ENCODE peak calls at places on chromosomes 13 and 19, in six cellular contexts. One of them, this sample, is unnamed.

GRCh38 chr19:29524201-29524911 is 1.4 kb upstream of the VSTM2B start:
- DNase-seq in GM12878: no peak
- DNase-seq in HepG2: no peak
- DNase-seq in H1: no peak
- DNase-seq in K562: no peak
- DNase-seq in GM12891: no peak
- DNase-seq in this sample: no peak

GRCh38 chr13:22229916-22230315 is 559.0 kb downstream of the FGF9 start:
- DNase-seq in GM12878: no peak
- DNase-seq in HepG2: no peak
- DNase-seq in K562: no peak
- DNase-seq in H1: no peak
- DNase-seq in GM12891: no peak
- DNase-seq in this sample: no peak

GRCh38 chr13:112452380-112453206 is 76.4 kb downstream of the SPACA7 start:
- DNase-seq in K562: no peak
- DNase-seq in GM12891: no peak
- DNase-seq in GM12878: no peak
- DNase-seq in HepG2: no peak
- DNase-seq in H1: no peak
- DNase-seq in this sample: no peak

GRCh38 chr13:21936674-21937073 is 265.8 kb downstream of the FGF9 start:
- DNase-seq in GM12891: no peak
- DNase-seq in HepG2: no peak
- DNase-seq in GM12878: no peak
- DNase-seq in H1: no peak
- DNase-seq in K562: no peak
- DNase-seq in this sample: no peak

GRCh38 chr13:30103161-30103858 is 204.0 kb downstream of the KATNAL1 start:
- DNase-seq in K562: no peak
- DNase-seq in H1: no peak
- DNase-seq in GM12891: no peak
- DNase-seq in GM12878: no peak
- DNase-seq in HepG2: no peak
- DNase-seq in this sample: no peak

GRCh38 chr13:60043262-60043661 is 120.5 kb downstream of the DIAPH3 start:
- DNase-seq in H1: no peak
- DNase-seq in K562: no peak
- DNase-seq in GM12891: no peak
- DNase-seq in GM12878: no peak
- DNase-seq in HepG2: no peak
- DNase-seq in this sample: no peak

GRCh38 chr19:15534957-15535864 is 26.9 kb downstream of the CYP4F22 start:
- DNase-seq in GM12878: no peak
- DNase-seq in GM12891: no peak
- DNase-seq in K562: no peak
- DNase-seq in HepG2: no peak
- DNase-seq in H1: no peak
- DNase-seq in this sample: no peak

GRCh38 chr13:27171244-27171829 is at the start of gene USP12:
- DNase-seq in GM12878: no peak
- DNase-seq in H1: no peak
- DNase-seq in HepG2: no peak
- DNase-seq in K562: peak; percentile 63
- DNase-seq in GM12891: peak; percentile 6
- DNase-seq in this sample: peak; percentile 11

GRCh38 chr19:40273469-40274360 is 11.4 kb downstream of the AKT2 start:
- DNase-seq in K562: peak; percentile 22
- DNase-seq in GM12878: no peak
- DNase-seq in GM12891: no peak
- DNase-seq in HepG2: no peak
- DNase-seq in H1: no peak
- DNase-seq in this sample: no peak

GRCh38 chr13:40665061-40665753 is 1.2 kb downstream of the FOXO1 start:
- DNase-seq in K562: peak; percentile 36
- DNase-seq in HepG2: no peak
- DNase-seq in H1: no peak
- DNase-seq in GM12891: peak; percentile 13
- DNase-seq in GM12878: no peak
- DNase-seq in this sample: no peak

GRCh38 chr13:113078895-113079720 is 26.5 kb upstream of the F7 start:
- DNase-seq in GM12891: no peak
- DNase-seq in HepG2: no peak
- DNase-seq in GM12878: no peak
- DNase-seq in K562: no peak
- DNase-seq in H1: no peak
- DNase-seq in this sample: no peak

GRCh38 chr13:88526853-88527215 is 855.7 kb downstream of the SLITRK5 start:
- DNase-seq in GM12891: no peak
- DNase-seq in GM12878: no peak
- DNase-seq in H1: no peak
- DNase-seq in K562: no peak
- DNase-seq in HepG2: no peak
- DNase-seq in this sample: no peak

GRCh38 chr19:55273978-55274707 is 5.8 kb downstream of the HSPBP1 start:
- DNase-seq in K562: no peak
- DNase-seq in HepG2: no peak
- DNase-seq in GM12891: no peak
- DNase-seq in GM12878: no peak
- DNase-seq in H1: no peak
- DNase-seq in this sample: no peak

GRCh38 chr13:110380359-110381028 is 73.4 kb downstream of the COL4A2 start:
- DNase-seq in H1: no peak
- DNase-seq in K562: no peak
- DNase-seq in HepG2: no peak
- DNase-seq in GM12878: no peak
- DNase-seq in GM12891: no peak
- DNase-seq in this sample: no peak

GRCh38 chr13:99272481-99272880 is 14.3 kb upstream of the GPR18 start:
- DNase-seq in H1: no peak
- DNase-seq in HepG2: no peak
- DNase-seq in K562: no peak
- DNase-seq in GM12891: no peak
- DNase-seq in GM12878: no peak
- DNase-seq in this sample: no peak

GRCh38 chr13:110583178-110583865 is 21.8 kb upstream of the RAB20 start:
- DNase-seq in HepG2: no peak
- DNase-seq in K562: no peak
- DNase-seq in H1: no peak
- DNase-seq in GM12891: no peak
- DNase-seq in GM12878: no peak
- DNase-seq in this sample: no peak

GRCh38 chr13:110625771-110626321 is 10.5 kb downstream of the NAXD start:
- DNase-seq in HepG2: no peak
- DNase-seq in H1: no peak
- DNase-seq in GM12891: no peak
- DNase-seq in GM12878: no peak
- DNase-seq in K562: no peak
- DNase-seq in this sample: peak; percentile 17

GRCh38 chr13:36536546-36536945 is 104.3 kb downstream of the CCNA1 start:
- DNase-seq in H1: no peak
- DNase-seq in GM12891: no peak
- DNase-seq in GM12878: no peak
- DNase-seq in K562: no peak
- DNase-seq in HepG2: no peak
- DNase-seq in this sample: no peak

GRCh38 chr19:27793128-27793643 is 1419.8 kb downstream of the UQCRFS1 start:
- DNase-seq in GM12878: peak; percentile 61
- DNase-seq in HepG2: peak; percentile 87
- DNase-seq in K562: peak; percentile 78
- DNase-seq in H1: peak; percentile 83
- DNase-seq in GM12891: peak; percentile 32
- DNase-seq in this sample: peak; percentile 39

GRCh38 chr13:76635232-76636021 is 250.8 kb downstream of the KCTD12 start:
- DNase-seq in H1: no peak
- DNase-seq in GM12878: no peak
- DNase-seq in GM12891: no peak
- DNase-seq in HepG2: no peak
- DNase-seq in K562: no peak
- DNase-seq in this sample: no peak

GRCh38 chr19:39082745-39083598 is 1.2 kb upstream of the ACP7 start:
- DNase-seq in H1: no peak
- DNase-seq in GM12891: no peak
- DNase-seq in HepG2: no peak
- DNase-seq in K562: no peak
- DNase-seq in GM12878: no peak
- DNase-seq in this sample: no peak

GRCh38 chr19:50199254-50199545 is 4.2 kb upstream of the MYH14 start:
- DNase-seq in HepG2: no peak
- DNase-seq in K562: no peak
- DNase-seq in GM12891: no peak
- DNase-seq in H1: no peak
- DNase-seq in GM12878: no peak
- DNase-seq in this sample: no peak

GRCh38 chr13:21074601-21075302 is 13.4 kb upstream of the LATS2 start:
- DNase-seq in GM12878: no peak
- DNase-seq in HepG2: no peak
- DNase-seq in H1: no peak
- DNase-seq in K562: no peak
- DNase-seq in GM12891: peak; percentile 31
- DNase-seq in this sample: no peak

GRCh38 chr19:34365463-34366401 is 736 bp downstream of the GPI start:
- DNase-seq in H1: no peak
- DNase-seq in GM12878: no peak
- DNase-seq in GM12891: peak; percentile 25
- DNase-seq in HepG2: no peak
- DNase-seq in K562: peak; percentile 63
- DNase-seq in this sample: peak; percentile 31

GRCh38 chr13:44294868-44295267 is 78.8 kb upstream of the SERP2 start:
- DNase-seq in H1: no peak
- DNase-seq in GM12891: no peak
- DNase-seq in GM12878: no peak
- DNase-seq in K562: no peak
- DNase-seq in HepG2: no peak
- DNase-seq in this sample: no peak

GRCh38 chr13:21638319-21639282 is 32.3 kb upstream of the FGF9 start:
- DNase-seq in HepG2: no peak
- DNase-seq in K562: peak; percentile 14
- DNase-seq in GM12878: no peak
- DNase-seq in GM12891: no peak
- DNase-seq in H1: no peak
- DNase-seq in this sample: no peak

GRCh38 chr19:19528721-19529490 is at the start of gene YJEFN3:
- DNase-seq in K562: no peak
- DNase-seq in GM12891: no peak
- DNase-seq in HepG2: no peak
- DNase-seq in GM12878: no peak
- DNase-seq in H1: no peak
- DNase-seq in this sample: no peak

GRCh38 chr19:58218899-58219298 is 9.8 kb upstream of the ZNF544 start:
- DNase-seq in GM12891: no peak
- DNase-seq in GM12878: no peak
- DNase-seq in HepG2: peak; percentile 8
- DNase-seq in H1: no peak
- DNase-seq in K562: peak; percentile 35
- DNase-seq in this sample: no peak

GRCh38 chr19:12065100-12065538 is 588 bp downstream of the ZNF844 start:
- DNase-seq in H1: no peak
- DNase-seq in GM12891: no peak
- DNase-seq in GM12878: no peak
- DNase-seq in K562: no peak
- DNase-seq in HepG2: no peak
- DNase-seq in this sample: no peak
- TF ChIP-seq TAF1 in H1: no peak
- TF ChIP-seq TAF1 in GM12891: no peak
- TF ChIP-seq TAF1 in GM12878: no peak
- TF ChIP-seq TAF1 in K562: no peak
- TF ChIP-seq TAF1 in HepG2: no peak
- TF ChIP-seq TAF1 in this sample: no peak

GRCh38 chr19:9584073-9584833 is at the start of gene ZNF121:
- DNase-seq in GM12878: peak; percentile 61
- DNase-seq in H1: peak; percentile 56
- DNase-seq in GM12891: peak; percentile 61
- DNase-seq in HepG2: peak; percentile 77
- DNase-seq in K562: peak; percentile 85
- DNase-seq in this sample: peak; percentile 54
- TF ChIP-seq POLR2A in GM12878: peak; percentile 98
- TF ChIP-seq POLR2A in H1: peak; percentile 96
- TF ChIP-seq POLR2A in GM12891: peak; percentile 97
- TF ChIP-seq POLR2A in HepG2: peak; percentile 95
- TF ChIP-seq POLR2A in K562: peak; percentile 96
- TF ChIP-seq POLR2A in this sample: peak; percentile 97

GRCh38 chr19:45218426-45218825 is 26.8 kb downstream of the EXOC3L2 start:
- DNase-seq in HepG2: no peak
- DNase-seq in K562: no peak
- DNase-seq in H1: no peak
- DNase-seq in GM12891: no peak
- DNase-seq in GM12878: no peak
- DNase-seq in this sample: no peak

GRCh38 chr19:45224645-45225044 is 20.6 kb downstream of the EXOC3L2 start:
- DNase-seq in K562: no peak
- DNase-seq in GM12878: no peak
- DNase-seq in H1: no peak
- DNase-seq in GM12891: no peak
- DNase-seq in HepG2: no peak
- DNase-seq in this sample: no peak

GRCh38 chr19:45222724-45223123 is 22.5 kb downstream of the EXOC3L2 start:
- DNase-seq in HepG2: no peak
- DNase-seq in H1: no peak
- DNase-seq in GM12891: no peak
- DNase-seq in GM12878: no peak
- DNase-seq in K562: no peak
- DNase-seq in this sample: no peak

GRCh38 chr19:45218887-45219780 is 26.1 kb downstream of the EXOC3L2 start:
- DNase-seq in HepG2: no peak
- DNase-seq in GM12891: no peak
- DNase-seq in GM12878: no peak
- DNase-seq in H1: no peak
- DNase-seq in K562: no peak
- DNase-seq in this sample: no peak

DNA sequence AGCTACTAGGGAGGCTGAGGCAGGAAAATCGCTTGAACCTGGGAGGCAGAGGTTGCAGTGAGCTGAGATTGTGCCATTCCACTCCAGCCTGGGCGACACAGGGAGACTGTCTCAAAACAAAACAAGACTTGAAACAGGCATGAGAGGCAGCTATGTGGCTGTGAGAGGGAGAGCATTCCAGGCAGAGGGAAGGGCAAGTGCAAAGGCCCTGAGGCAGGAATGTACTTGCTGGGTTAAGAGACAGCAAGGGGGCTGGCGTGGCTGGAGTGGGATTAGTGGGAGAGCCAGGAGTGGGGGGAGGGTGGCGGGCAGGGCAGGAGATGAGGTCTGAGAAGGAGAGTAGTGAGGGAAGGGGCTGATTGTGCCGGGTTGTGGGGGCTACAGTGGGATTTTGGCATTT is 21.3 kb downstream of the EXOC3L2 start:
- DNase-seq in H1: no peak
- DNase-seq in K562: no peak
- DNase-seq in GM12878: no peak
- DNase-seq in HepG2: no peak
- DNase-seq in GM12891: no peak
- DNase-seq in this sample: no peak
- TF ChIP-seq POLR2AphosphoS5 in H1: no peak
- TF ChIP-seq POLR2AphosphoS5 in K562: no peak
- TF ChIP-seq POLR2AphosphoS5 in GM12878: no peak
- TF ChIP-seq POLR2AphosphoS5 in HepG2: no peak
- TF ChIP-seq POLR2AphosphoS5 in GM12891: no peak
- TF ChIP-seq POLR2AphosphoS5 in this sample: no peak

GRCh38 chr13:67018775-67019174 is 211.4 kb downstream of the PCDH9 start:
- DNase-seq in GM12878: no peak
- DNase-seq in K562: no peak
- DNase-seq in H1: no peak
- DNase-seq in GM12891: no peak
- DNase-seq in HepG2: no peak
- DNase-seq in this sample: no peak

GRCh38 chr13:67023088-67023893 is 206.8 kb downstream of the PCDH9 start:
- DNase-seq in GM12878: no peak
- DNase-seq in HepG2: no peak
- DNase-seq in H1: no peak
- DNase-seq in GM12891: no peak
- DNase-seq in K562: no peak
- DNase-seq in this sample: no peak
- TF ChIP-seq TAF1 in GM12878: no peak
- TF ChIP-seq TAF1 in HepG2: no peak
- TF ChIP-seq TAF1 in H1: no peak
- TF ChIP-seq TAF1 in GM12891: no peak
- TF ChIP-seq TAF1 in K562: no peak
- TF ChIP-seq TAF1 in this sample: no peak